ENCODE peak calls at places on chromosomes 12 and 14, in four cellular contexts. One of them, this sample, is unnamed.
A peak's percentile ranks its signal among the peaks of the same experiment; 100 is the strongest.

GRCh38 chr12:70798016-70798768 is 122.3 kb downstream of the PTPRR start:
- DNase-seq in endodermal cell: no peak
- DNase-seq in H1: no peak
- DNase-seq in tibial artery: no peak
- DNase-seq in this sample: no peak

GRCh38 chr14:52080817-52081755 is 12.2 kb upstream of the NID2 start:
- DNase-seq in endodermal cell: no peak
- DNase-seq in H1: no peak
- DNase-seq in tibial artery: no peak
- DNase-seq in this sample: peak; percentile 96

GRCh38 chr14:53011053-53011462 is 60.2 kb upstream of the FERMT2 start:
- DNase-seq in endodermal cell: peak; percentile 86
- DNase-seq in H1: no peak
- DNase-seq in tibial artery: peak; percentile 83
- DNase-seq in this sample: peak; percentile 99

GRCh38 chr14:22848391-22849164 is 12.2 kb downstream of the MMP14 start:
- DNase-seq in endodermal cell: peak; percentile 69
- DNase-seq in H1: peak; percentile 58
- DNase-seq in tibial artery: peak; percentile 86
- DNase-seq in this sample: peak; percentile 98

GRCh38 chr14:42229294-42229693 is 622.6 kb downstream of the LRFN5 start:
- DNase-seq in endodermal cell: no peak
- DNase-seq in H1: no peak
- DNase-seq in tibial artery: no peak
- DNase-seq in this sample: no peak

GRCh38 chr12:27456618-27457017 is 10.1 kb downstream of the SMCO2 start:
- DNase-seq in endodermal cell: peak; percentile 66
- DNase-seq in H1: no peak
- DNase-seq in tibial artery: no peak
- DNase-seq in this sample: no peak

GRCh38 chr14:92646952-92647461 is 101.4 kb downstream of the LGMN start:
- DNase-seq in endodermal cell: no peak
- DNase-seq in H1: no peak
- DNase-seq in tibial artery: no peak
- DNase-seq in this sample: peak; percentile 99

GRCh38 chr14:89650077-89650978 is 233.3 kb upstream of the FOXN3 start:
- DNase-seq in endodermal cell: no peak
- DNase-seq in H1: no peak
- DNase-seq in tibial artery: no peak
- DNase-seq in this sample: peak; percentile 18

GRCh38 chr12:109981311-109981710 is 14.9 kb downstream of the GIT2 start:
- DNase-seq in endodermal cell: no peak
- DNase-seq in H1: no peak
- DNase-seq in tibial artery: no peak
- DNase-seq in this sample: no peak

GRCh38 chr12:52280319-52280795 is 5.9 kb downstream of the KRT86 start:
- DNase-seq in endodermal cell: peak; percentile 38
- DNase-seq in H1: no peak
- DNase-seq in tibial artery: peak; percentile 47
- DNase-seq in this sample: peak; percentile 97

GRCh38 chr12:117002040-117002832 is 91.5 kb downstream of the FBXW8 start:
- DNase-seq in endodermal cell: no peak
- DNase-seq in H1: no peak
- DNase-seq in tibial artery: no peak
- DNase-seq in this sample: peak; percentile 11

GRCh38 chr14:32430326-32430725 is 101.2 kb downstream of the AKAP6 start:
- DNase-seq in endodermal cell: no peak
- DNase-seq in H1: no peak
- DNase-seq in tibial artery: no peak
- DNase-seq in this sample: no peak

GRCh38 chr12:46553266-46553665 is 180.7 kb upstream of the SLC38A2 start:
- DNase-seq in endodermal cell: no peak
- DNase-seq in H1: no peak
- DNase-seq in tibial artery: peak; percentile 41
- DNase-seq in this sample: peak; percentile 68

GRCh38 chr12:66399626-66399931 is 97.3 kb downstream of the HELB start:
- DNase-seq in endodermal cell: no peak
- DNase-seq in H1: no peak
- DNase-seq in tibial artery: no peak
- DNase-seq in this sample: no peak

GRCh38 chr14:79631276-79631675 is 580.0 kb downstream of the DIO2 start:
- DNase-seq in endodermal cell: peak; percentile 72
- DNase-seq in H1: peak; percentile 71
- DNase-seq in tibial artery: no peak
- DNase-seq in this sample: no peak

GRCh38 chr12:14892726-14893442 is 7.2 kb upstream of the MGP start:
- DNase-seq in endodermal cell: no peak
- DNase-seq in H1: no peak
- DNase-seq in tibial artery: peak; percentile 83
- DNase-seq in this sample: peak; percentile 40

GRCh38 chr12:28851781-28852180 is 297.3 kb upstream of the FAR2 start:
- DNase-seq in endodermal cell: no peak
- DNase-seq in H1: no peak
- DNase-seq in tibial artery: no peak
- DNase-seq in this sample: no peak

GRCh38 chr12:38998887-38999482 is 93.6 kb upstream of the CPNE8 start:
- DNase-seq in endodermal cell: no peak
- DNase-seq in H1: no peak
- DNase-seq in tibial artery: no peak
- DNase-seq in this sample: no peak

GRCh38 chr12:130909111-130909510 is 37.2 kb downstream of the RAN start:
- DNase-seq in endodermal cell: no peak
- DNase-seq in H1: no peak
- DNase-seq in tibial artery: no peak
- DNase-seq in this sample: no peak

GRCh38 chr12:52581481-52581880 is 7.8 kb upstream of the KRT74 start:
- DNase-seq in endodermal cell: peak; percentile 36
- DNase-seq in H1: no peak
- DNase-seq in tibial artery: no peak
- DNase-seq in this sample: peak; percentile 18

GRCh38 chr12:63151061-63151897 is at the start of gene AVPR1A:
- DNase-seq in endodermal cell: no peak
- DNase-seq in H1: peak; percentile 67
- DNase-seq in tibial artery: peak; percentile 31
- DNase-seq in this sample: no peak

GRCh38 chr12:60926256-60926655 is 1330.4 kb downstream of the SLC16A7 start:
- DNase-seq in endodermal cell: no peak
- DNase-seq in H1: no peak
- DNase-seq in tibial artery: no peak
- DNase-seq in this sample: no peak

GRCh38 chr12:31206038-31206670 is 119.8 kb downstream of the SINHCAF start:
- DNase-seq in endodermal cell: peak; percentile 67
- DNase-seq in H1: no peak
- DNase-seq in tibial artery: no peak
- DNase-seq in this sample: peak; percentile 31

GRCh38 chr12:26460361-26460760 is 265.0 kb downstream of the SSPN start:
- DNase-seq in endodermal cell: no peak
- DNase-seq in H1: no peak
- DNase-seq in tibial artery: no peak
- DNase-seq in this sample: no peak

GRCh38 chr14:47044841-47045240 is 393.3 kb upstream of the RPL10L start:
- DNase-seq in endodermal cell: peak; percentile 71
- DNase-seq in H1: peak; percentile 48
- DNase-seq in tibial artery: no peak
- DNase-seq in this sample: no peak

GRCh38 chr14:49381778-49382177 is 204.4 kb downstream of the RPS29 start:
- DNase-seq in endodermal cell: no peak
- DNase-seq in H1: no peak
- DNase-seq in tibial artery: no peak
- DNase-seq in this sample: no peak

GRCh38 chr12:16606201-16606849 is 363 bp upstream of the LMO3 start:
- DNase-seq in endodermal cell: peak; percentile 90
- DNase-seq in H1: peak; percentile 65
- DNase-seq in tibial artery: peak; percentile 54
- DNase-seq in this sample: peak; percentile 28

GRCh38 chr12:131919366-131920156 is 9.5 kb upstream of the PUS1 start:
- DNase-seq in endodermal cell: no peak
- DNase-seq in H1: no peak
- DNase-seq in tibial artery: no peak
- DNase-seq in this sample: no peak

GRCh38 chr14:22184157-22185025 is 404.6 kb downstream of the DAD1 start:
- DNase-seq in endodermal cell: no peak
- DNase-seq in H1: no peak
- DNase-seq in tibial artery: no peak
- DNase-seq in this sample: no peak

DNA sequence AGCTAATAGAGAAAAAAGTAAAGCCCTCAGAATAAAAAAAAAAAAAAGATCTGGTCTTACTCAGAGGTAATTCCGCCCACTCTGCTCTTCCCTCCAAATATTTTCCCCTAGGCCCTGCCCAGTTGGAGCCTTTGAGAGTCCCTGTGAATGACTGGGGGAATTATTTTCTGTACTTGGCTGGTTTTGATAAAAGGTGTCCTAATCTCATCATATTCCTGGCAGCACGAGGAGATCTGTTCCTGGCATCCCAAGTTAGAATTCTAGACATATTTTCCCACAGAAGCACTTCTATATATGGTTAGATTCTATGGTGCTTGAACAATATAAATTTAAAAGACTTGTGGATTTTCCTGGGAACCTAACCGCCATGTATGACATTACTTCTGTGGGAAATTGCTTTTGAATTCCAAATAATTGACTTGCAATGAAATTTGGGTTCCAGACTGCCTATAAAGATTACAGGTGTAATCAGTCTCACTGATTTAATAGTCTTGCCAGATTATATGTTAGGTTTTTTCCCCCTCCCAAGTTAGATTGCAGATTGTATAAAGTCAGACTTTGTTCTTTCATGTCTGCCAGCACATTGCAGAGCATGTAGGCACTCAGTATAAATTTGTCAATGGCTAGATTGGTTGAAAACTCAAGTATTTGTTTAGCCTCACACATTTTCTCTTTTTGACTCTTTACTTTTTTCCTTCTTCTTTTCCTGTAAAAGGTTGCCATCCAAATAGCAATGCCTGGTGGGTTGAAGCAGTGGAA is 12.3 kb downstream of the GPX2 start:
- DNase-seq in endodermal cell: no peak
- DNase-seq in H1: no peak
- DNase-seq in tibial artery: no peak
- DNase-seq in this sample: no peak
- TF ChIP-seq CTCF in endodermal cell: no peak
- TF ChIP-seq CTCF in H1: no peak
- TF ChIP-seq CTCF in tibial artery: no peak
- TF ChIP-seq CTCF in this sample: no peak

GRCh38 chr14:50532502-50533313 is at the start of gene MAP4K5:
- DNase-seq in endodermal cell: peak; percentile 95
- DNase-seq in H1: peak; percentile 90
- DNase-seq in tibial artery: peak; percentile 91
- DNase-seq in this sample: peak; percentile 91

GRCh38 chr14:50531595-50532501 is 521 bp downstream of the MAP4K5 start:
- DNase-seq in endodermal cell: peak; percentile 82
- DNase-seq in H1: peak; percentile 77
- DNase-seq in tibial artery: peak; percentile 50
- DNase-seq in this sample: peak; percentile 53

GRCh38 chr14:50530794-50531193 is 1.6 kb downstream of the MAP4K5 start:
- DNase-seq in endodermal cell: no peak
- DNase-seq in H1: no peak
- DNase-seq in tibial artery: no peak
- DNase-seq in this sample: peak; percentile 22

GRCh38 chr14:50529288-50530179 is 2.8 kb downstream of the MAP4K5 start:
- DNase-seq in endodermal cell: no peak
- DNase-seq in H1: no peak
- DNase-seq in tibial artery: no peak
- DNase-seq in this sample: peak; percentile 22

GRCh38 chr14:50530358-50530757 is 2.0 kb downstream of the MAP4K5 start:
- DNase-seq in endodermal cell: no peak
- DNase-seq in H1: no peak
- DNase-seq in tibial artery: no peak
- DNase-seq in this sample: peak; percentile 28
- H3K4me3 ChIP-seq in endodermal cell: peak overlapping the region; percentile 93
- H3K4me3 ChIP-seq in H1: peak overlapping the region; percentile 91
- H3K4me3 ChIP-seq in tibial artery: peak overlapping the region; percentile 85
- H3K4me3 ChIP-seq in this sample: peak overlapping the region; percentile 84

DNA sequence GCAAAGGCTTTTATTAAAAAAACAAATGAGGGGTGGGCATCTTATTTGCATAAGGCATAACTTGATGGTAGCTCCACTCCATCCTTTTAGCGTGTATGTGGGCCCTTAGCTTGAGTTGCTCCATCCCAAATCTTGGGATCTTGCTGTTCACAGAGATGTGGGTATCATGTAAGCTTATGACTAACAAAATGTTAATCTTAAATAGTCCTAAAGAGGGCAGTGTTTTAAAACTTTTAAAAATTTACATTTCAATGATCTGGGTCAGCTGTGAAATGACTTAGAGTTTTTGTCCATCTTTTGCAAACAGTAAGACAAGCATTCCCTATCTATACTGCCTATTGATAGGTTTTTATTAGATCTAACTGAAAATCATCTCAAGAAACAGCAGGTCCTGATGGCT is 86.0 kb downstream of the SLCO1A2 start:
- DNase-seq in endodermal cell: no peak
- DNase-seq in H1: no peak
- DNase-seq in tibial artery: no peak
- DNase-seq in this sample: no peak
- TF ChIP-seq CTCF in endodermal cell: peak; percentile 70
- TF ChIP-seq CTCF in H1: no peak
- TF ChIP-seq CTCF in tibial artery: no peak
- TF ChIP-seq CTCF in this sample: no peak

DNA sequence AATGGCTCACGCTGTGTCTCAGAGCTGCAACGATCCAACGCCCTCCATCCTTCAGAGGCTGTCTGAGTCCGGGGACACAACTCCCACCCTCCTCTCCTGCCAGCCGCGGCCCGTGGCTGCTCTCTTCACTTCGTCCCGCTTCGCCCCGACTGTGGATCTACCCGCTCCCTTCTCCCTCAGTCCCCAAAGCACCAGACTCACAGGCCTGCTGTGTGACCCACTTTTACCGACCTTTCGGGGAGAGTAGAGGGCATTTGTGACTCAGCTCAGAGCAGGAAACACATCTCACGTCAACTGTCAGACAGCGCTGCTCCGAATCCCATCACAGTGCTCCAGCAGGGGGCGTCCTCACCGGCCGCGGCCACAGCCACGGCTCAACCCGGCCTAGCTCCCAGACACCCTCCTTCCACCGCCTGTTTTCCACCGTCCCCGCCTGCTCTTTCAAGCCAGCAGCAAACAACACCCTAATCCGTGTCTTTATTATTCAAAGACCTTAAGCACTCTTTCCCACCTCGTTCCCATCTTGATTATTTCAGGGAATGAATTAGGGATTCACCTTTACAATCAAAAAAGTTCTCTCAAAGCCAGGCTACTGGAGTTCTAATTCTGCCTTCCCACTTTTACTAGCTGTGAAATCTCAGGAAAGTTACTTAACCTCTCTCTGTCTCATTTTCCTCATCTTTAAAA is 5.0 kb upstream of the AQP2 start:
- DNase-seq in endodermal cell: peak; percentile 99
- DNase-seq in H1: peak; percentile 97
- DNase-seq in tibial artery: peak; percentile 69
- DNase-seq in this sample: peak; percentile 83
- H3K4me3 ChIP-seq in endodermal cell: peak overlapping the region; percentile 70
- H3K4me3 ChIP-seq in H1: peak overlapping the region; percentile 44
- H3K4me3 ChIP-seq in tibial artery: no peak overlapping the region
- H3K4me3 ChIP-seq in this sample: peak overlapping the region; percentile 44

GRCh38 chr12:23950011-23950774 is 723 bp upstream of the SOX5 start:
- DNase-seq in endodermal cell: peak; percentile 73
- DNase-seq in H1: peak; percentile 45
- DNase-seq in tibial artery: peak; percentile 24
- DNase-seq in this sample: peak; percentile 18
- TF ChIP-seq CTCF in endodermal cell: peak; percentile 55
- TF ChIP-seq CTCF in H1: no peak
- TF ChIP-seq CTCF in tibial artery: no peak
- TF ChIP-seq CTCF in this sample: no peak

This sample was measured in fibroblast of villous mesenchyme.